ENCODE peak calls at places on chromosomes 1 and 21, in seven cellular contexts. T is left ventricle myocardium inferior, L is adipocyte, U is esophagus squamous epithelium, Z is adrenal gland, V is cardiac muscle cell, O is aorta. N is an unnamed sample. For H3K36me3, H3K27me3 and H3K9me3, the result is how much of the 10 kb centered on the place peaks cover.

GRCh38 chr1:223364685-223365382 is 858 bp upstream of the SUSD4 start:
- DNase-seq in O (no peak), L (no peak), T (no peak), V (peak), U (no peak), Z (no peak), N (no peak)

GRCh38 chr1:90850181-90850924 is 133.3 kb upstream of the BARHL2 start:
- DNase-seq in L (peak), Z (peak), U (no peak), V (peak), O (peak), T (no peak), N (peak)

GRCh38 chr1:220874201-220874655 is 5.0 kb upstream of the HLX start:
- DNase-seq in T (no peak), Z (no peak), L (peak), V (peak), O (no peak), U (no peak), N (peak)

GRCh38 chr1:2413495-2414296 is 1.3 kb upstream of the PEX10 start:
- DNase-seq in U (no peak), V (no peak), O (no peak), Z (peak), L (no peak), T (no peak), N (no peak)

GRCh38 chr1:153561401-153561985 is 4.2 kb downstream of the S100A2 start:
- DNase-seq in O (peak), V (no peak), L (no peak), U (no peak), T (no peak), Z (no peak), N (no peak)

GRCh38 chr1:178724734-178725602 is at the start of gene RALGPS2:
- DNase-seq in T (peak), L (peak), U (no peak), V (peak), O (peak), Z (peak), N (peak)

GRCh38 chr1:110214454-110215404 is 4.6 kb downstream of the KCNC4 start:
- DNase-seq in U (no peak), L (peak), V (no peak), T (no peak), Z (peak), O (no peak), N (no peak)

GRCh38 chr1:235250430-235250829 is 77.5 kb downstream of the ARID4B start:
- DNase-seq in T (no peak), Z (no peak), V (no peak), U (no peak), L (no peak), O (no peak), N (no peak)

GRCh38 chr1:119935915-119936314 is 39.6 kb upstream of the ADAM30 start:
- DNase-seq in O (no peak), V (no peak), U (no peak), L (no peak), Z (no peak), T (no peak), N (no peak)

GRCh38 chr1:151007853-151008243 is 401 bp upstream of the PRUNE1 start:
- DNase-seq in Z (no peak), T (no peak), V (no peak), L (no peak), U (no peak), O (no peak), N (no peak)

GRCh38 chr1:64675718-64676345 is 69.0 kb upstream of the RAVER2 start:
- DNase-seq in V (peak), T (no peak), O (no peak), Z (no peak), U (no peak), L (peak), N (no peak)

GRCh38 chr1:156394082-156394481 is 25.1 kb downstream of the RHBG start:
- DNase-seq in Z (peak), T (no peak), U (no peak), O (no peak), V (no peak), L (no peak), N (no peak)

GRCh38 chr1:16164821-16165364 is 9.0 kb upstream of the EPHA2 start:
- DNase-seq in T (no peak), V (no peak), O (no peak), L (no peak), U (no peak), Z (no peak), N (no peak)

GRCh38 chr1:212514056-212514614 is 81.4 kb downstream of the NENF start:
- DNase-seq in V (no peak), Z (peak), T (peak), L (peak), U (no peak), O (peak), N (peak)

GRCh38 chr1:178094752-178095645 is 1.1 kb downstream of the RASAL2 start:
- DNase-seq in U (no peak), Z (no peak), T (no peak), O (no peak), L (peak), V (no peak), N (no peak)

GRCh38 chr1:125080077-125080476 is 3895.3 kb downstream of the SRGAP2C start:
- DNase-seq in V (no peak), O (no peak), Z (no peak), L (no peak), U (no peak), T (no peak), N (no peak)

GRCh38 chr21:42542196-42542595 is 28.5 kb downstream of the SLC37A1 start:
- DNase-seq in T (no peak), V (no peak), Z (no peak), O (no peak), L (no peak), U (no peak), N (no peak)

GRCh38 chr21:42539931-42540343 is 26.3 kb downstream of the SLC37A1 start:
- DNase-seq in Z (peak), T (no peak), V (peak), O (no peak), U (no peak), L (no peak), N (no peak)

GRCh38 chr21:42540396-42540795 is 26.7 kb downstream of the SLC37A1 start:
- DNase-seq in V (no peak), T (no peak), O (no peak), Z (peak), L (no peak), U (no peak), N (no peak)

GRCh38 chr21:42541618-42542017 is 28.0 kb downstream of the SLC37A1 start:
- DNase-seq in V (no peak), O (no peak), U (no peak), L (no peak), Z (no peak), T (no peak), N (no peak)

DNA sequence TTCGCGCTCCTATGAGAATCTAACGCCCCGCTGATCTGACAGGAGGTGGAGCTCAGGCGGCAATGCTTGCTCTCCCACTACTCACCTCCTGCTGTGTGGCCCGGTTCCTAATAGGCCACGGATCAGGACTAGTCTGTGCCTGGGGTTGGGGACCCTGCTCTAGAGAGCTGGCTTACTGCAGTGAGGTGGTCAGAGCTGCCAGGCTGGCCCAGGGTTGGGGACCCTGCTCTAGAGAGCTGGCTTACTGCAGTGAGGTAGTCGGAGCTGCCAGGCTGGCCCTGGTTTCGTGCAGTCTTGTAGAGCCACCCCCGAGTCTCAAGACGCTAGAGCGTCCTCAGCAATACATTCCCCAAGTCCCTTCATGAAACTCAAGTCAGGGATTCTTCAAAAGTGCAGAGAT is 27.5 kb downstream of the SLC37A1 start:
- DNase-seq in T (no peak), V (no peak), L (no peak), O (no peak), Z (no peak), U (no peak), N (no peak)
- H3K36me3 ChIP-seq in T (under half), V (under half), L (under half), O (under half), Z (under half), U (half or more), N (under half)

GRCh38 chr21:16418663-16419062 is 688.9 kb downstream of the USP25 start:
- DNase-seq in V (no peak), Z (no peak), T (no peak), U (no peak), L (no peak), O (no peak), N (no peak)

GRCh38 chr21:16422702-16423101 is 692.9 kb downstream of the USP25 start:
- DNase-seq in L (no peak), T (no peak), Z (no peak), V (no peak), U (no peak), O (no peak), N (no peak)

GRCh38 chr21:16418211-16418610 is 688.4 kb downstream of the USP25 start:
- DNase-seq in T (no peak), V (no peak), L (no peak), Z (no peak), O (no peak), U (no peak), N (no peak)

GRCh38 chr21:16419188-16419874 is 689.5 kb downstream of the USP25 start:
- DNase-seq in V (peak), U (no peak), L (peak), O (peak), Z (peak), T (peak), N (peak)

DNA sequence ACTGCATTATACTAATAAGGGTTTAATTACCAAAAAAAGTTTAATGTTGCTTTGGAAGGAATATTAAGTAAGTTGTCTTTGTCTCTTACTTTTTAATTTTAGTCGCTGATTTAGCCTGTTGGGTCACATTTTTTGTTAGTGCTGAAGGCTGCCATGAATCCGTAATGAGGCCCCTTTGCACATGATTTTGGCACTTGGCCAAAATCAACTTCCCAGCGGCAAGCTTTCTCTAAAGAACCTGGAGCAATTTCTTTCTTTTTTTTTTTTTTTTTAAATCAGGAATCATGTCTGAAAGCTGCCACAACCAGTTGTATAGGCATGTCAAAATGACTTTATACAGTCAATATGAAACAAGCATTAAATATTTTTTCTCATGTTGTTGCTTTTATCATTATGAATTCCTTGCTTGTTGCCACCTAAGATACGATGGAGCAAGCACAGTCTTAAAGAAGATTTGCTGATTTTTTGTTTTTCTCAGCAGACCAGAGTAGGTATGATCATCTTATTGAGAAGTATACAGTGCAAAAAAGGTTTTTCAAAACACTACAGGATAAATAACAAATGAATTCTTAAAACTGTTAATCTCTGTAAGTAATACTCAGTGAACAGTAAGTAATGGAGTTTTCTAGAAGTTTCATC is 690.4 kb downstream of the USP25 start:
- DNase-seq in L (peak), T (peak), Z (peak), O (peak), U (no peak), V (peak), N (peak)
- H3K27me3 ChIP-seq in L (under half), T (under half), Z (under half), O (under half), U (under half), V (under half), N (under half)

GRCh38 chr1:4486408-4487120 is 167.8 kb upstream of the AJAP1 start:
- DNase-seq in T (no peak), Z (no peak), U (no peak), L (no peak), V (no peak), O (no peak), N (no peak)

GRCh38 chr1:4488018-4488417 is 166.4 kb upstream of the AJAP1 start:
- DNase-seq in T (no peak), O (no peak), L (no peak), Z (no peak), U (no peak), V (no peak), N (no peak)

GRCh38 chr1:4485398-4485797 is 169.0 kb upstream of the AJAP1 start:
- DNase-seq in Z (no peak), V (no peak), L (no peak), U (no peak), O (no peak), T (no peak), N (no peak)

GRCh38 chr1:4485878-4486277 is 168.5 kb upstream of the AJAP1 start:
- DNase-seq in Z (no peak), L (no peak), O (no peak), V (no peak), U (no peak), T (no peak), N (no peak)

DNA sequence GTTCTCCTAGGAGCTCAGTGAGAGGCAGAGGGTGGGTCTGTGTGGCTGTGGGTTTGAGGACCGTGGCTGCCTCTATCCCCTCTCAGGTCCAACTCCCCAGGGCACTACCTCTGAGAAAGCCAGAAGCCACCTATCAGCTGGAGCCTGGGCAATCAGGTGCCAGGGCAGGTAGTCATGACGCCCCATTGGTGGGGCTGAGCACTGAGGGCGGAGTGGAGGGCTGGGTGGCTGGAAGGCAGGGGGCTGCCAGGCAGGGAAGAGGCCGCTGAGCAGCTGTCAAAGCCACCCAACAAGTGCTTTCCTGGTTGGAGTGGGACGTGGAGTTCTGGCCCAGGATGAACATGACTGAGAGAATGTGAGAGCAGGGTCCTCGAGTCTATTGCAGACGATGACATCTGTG is 164.9 kb upstream of the AJAP1 start:
- DNase-seq in Z (no peak), V (no peak), U (no peak), T (no peak), O (no peak), L (no peak), N (no peak)
- H3K9me3 ChIP-seq in Z (under half), V (under half), U (under half), T (under half), O (under half), L (under half), N (under half)

GRCh38 chr1:29585656-29586055 is 349.3 kb downstream of the PTPRU start:
- DNase-seq in V (no peak), U (no peak), O (no peak), L (no peak), Z (no peak), T (no peak), N (no peak)

GRCh38 chr1:29584362-29584761 is 348.0 kb downstream of the PTPRU start:
- DNase-seq in T (no peak), L (no peak), O (no peak), Z (no peak), V (no peak), U (no peak), N (no peak)

GRCh38 chr1:29586215-29586614 is 349.9 kb downstream of the PTPRU start:
- DNase-seq in T (no peak), U (no peak), Z (no peak), O (no peak), L (no peak), V (no peak), N (no peak)

GRCh38 chr1:29583727-29584126 is 347.4 kb downstream of the PTPRU start:
- DNase-seq in U (no peak), V (no peak), T (no peak), L (peak), Z (no peak), O (no peak), N (no peak)

DNA sequence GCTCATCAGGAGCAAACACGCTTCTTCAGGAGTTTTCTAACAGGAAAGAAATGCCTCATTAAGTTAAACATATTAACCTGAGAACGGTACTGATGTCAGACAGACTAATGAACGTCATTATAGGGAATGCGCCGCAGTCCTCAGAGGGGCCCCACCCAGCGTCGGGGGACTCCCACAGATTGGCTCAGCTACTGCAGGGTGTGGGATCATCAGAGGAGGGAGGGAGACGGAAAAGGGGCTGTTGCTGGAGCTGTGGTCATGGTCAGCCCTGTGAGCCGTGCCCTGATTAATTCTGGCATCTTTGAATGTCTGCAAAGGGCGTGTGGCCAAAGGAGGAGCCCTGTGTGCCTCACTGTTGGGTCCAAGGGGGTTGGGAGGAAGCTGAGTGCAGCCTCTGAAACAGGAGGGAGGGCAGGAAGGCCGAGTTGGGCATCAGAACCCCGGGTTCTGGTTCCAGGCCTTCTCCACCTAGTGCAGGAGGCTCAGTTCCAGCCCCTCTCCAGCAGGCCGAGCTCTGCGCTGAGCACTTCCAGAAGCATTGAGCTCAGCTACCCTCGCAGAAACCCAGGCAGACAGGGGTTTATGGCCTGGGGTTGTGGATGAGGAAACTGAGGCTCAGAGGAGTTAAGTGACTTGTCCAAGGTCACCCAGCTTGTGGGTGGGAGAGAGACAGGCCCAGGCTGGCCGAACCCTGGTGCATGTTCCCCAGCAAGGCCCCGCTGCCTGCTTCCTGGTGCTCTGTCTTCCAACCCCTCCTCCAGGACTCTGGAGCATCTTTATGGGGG is 348.7 kb downstream of the PTPRU start:
- DNase-seq in U (no peak), O (no peak), T (no peak), L (no peak), Z (no peak), V (no peak), N (no peak)
- H3K36me3 ChIP-seq in U (under half), O (under half), T (under half), L (under half), Z (under half), V (under half), N (under half)

GRCh38 chr1:26044971-26045711 is 777 bp downstream of the SLC30A2 start:
- DNase-seq in L (no peak), O (no peak), T (peak), Z (no peak), U (no peak), V (no peak), N (no peak)

GRCh38 chr1:26049531-26050254 is 3.8 kb upstream of the SLC30A2 start:
- DNase-seq in Z (no peak), L (no peak), V (no peak), T (no peak), U (no peak), O (no peak), N (no peak)

GRCh38 chr1:26046313-26047031 is 554 bp upstream of the SLC30A2 start:
- DNase-seq in U (no peak), O (no peak), L (no peak), Z (no peak), T (no peak), V (no peak), N (no peak)

GRCh38 chr1:26045712-26046312 is at the start of gene SLC30A2:
- DNase-seq in U (no peak), V (peak), L (peak), Z (no peak), O (no peak), T (no peak), N (peak)

DNA sequence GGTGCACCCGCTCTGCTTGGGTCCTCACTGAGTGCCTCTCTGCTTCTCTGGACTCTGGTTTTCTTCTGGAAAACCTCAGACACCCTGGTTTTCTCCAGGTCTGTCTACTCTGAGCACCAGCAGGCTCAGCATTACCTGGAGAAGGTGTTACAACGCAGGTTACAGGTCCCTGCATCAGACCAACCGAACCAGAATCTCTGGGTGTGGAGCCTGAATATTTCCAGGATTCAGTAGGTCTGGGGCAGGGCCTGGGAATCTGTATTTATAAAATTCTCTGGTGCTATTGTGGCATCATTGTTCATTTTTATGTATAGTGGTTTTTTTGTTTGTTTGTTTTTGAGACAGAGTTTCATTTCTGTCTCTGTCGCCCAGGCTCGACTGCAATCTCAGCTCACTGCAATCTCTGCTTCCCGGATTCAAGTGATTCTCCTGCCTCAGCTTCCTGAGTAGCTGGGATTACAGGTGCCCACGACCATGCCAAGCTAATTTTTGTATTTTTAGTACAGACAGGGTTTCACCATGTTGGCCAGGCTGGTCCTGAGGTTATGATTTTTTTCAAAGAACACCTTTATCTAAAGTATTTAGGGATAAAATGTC is 1.5 kb upstream of the SLC30A2 start:
- DNase-seq in T (no peak), V (no peak), Z (no peak), L (no peak), O (no peak), U (no peak), N (no peak)
- H3K27me3 ChIP-seq in T (half or more), V (half or more), Z (under half), L (half or more), O (under half), U (under half), N (under half)

DNA sequence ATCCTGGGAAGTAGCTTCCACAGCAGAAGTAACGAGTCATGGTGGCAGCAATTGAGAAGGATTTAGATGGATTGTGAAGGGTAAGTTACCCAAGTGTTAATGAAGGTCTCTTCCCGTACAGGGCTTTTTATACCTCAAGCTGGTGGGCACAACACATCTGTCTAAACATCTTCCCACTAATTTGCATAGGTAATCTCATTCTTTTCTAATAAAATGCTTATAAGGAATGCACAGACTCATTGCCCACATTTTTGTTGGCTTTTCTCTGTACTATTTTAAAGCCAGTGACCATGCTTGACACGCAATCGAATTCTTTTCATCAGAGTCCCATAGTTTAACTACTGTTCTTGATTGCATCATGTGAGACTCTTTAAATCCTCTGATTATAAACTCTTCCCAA is at the start of gene KRTAP7-1:
- DNase-seq in V (no peak), Z (no peak), L (no peak), O (no peak), T (no peak), U (no peak), N (no peak)
- H3K9me3 ChIP-seq in V (under half), Z (under half), L (under half), O (under half), T (under half), U (under half), N (under half)